ENCODE peak calls at places on chromosomes 1 and 21, in four cellular contexts. E is stimulated activated CD4-positive, alpha-beta T cell treated with anti-CD3 and anti-CD28 coated beads, TNF-alpha, amount 100 ng/mL, for 48 hours; S is H9; A is NCI-H1092 treated with DMSO at 0.1 percent for 48 hours. U is an unnamed sample.

GRCh38 chr1:156556354-156556753 is 16.0 kb downstream of the IQGAP3 start:
- DNase-seq in E (no peak), S (no peak), A (no peak), U (no peak)

GRCh38 chr1:51631747-51632146 is 14.9 kb downstream of the OSBPL9 start:
- DNase-seq in E (no peak), S (no peak), A (no peak), U (no peak)

GRCh38 chr21:25573409-25574206 is 33.7 kb downstream of the MRPL39 start:
- DNase-seq in E (peak), S (no peak), A (no peak), U (no peak)

GRCh38 chr1:21262282-21263051 is 27.8 kb downstream of the ECE1 start:
- DNase-seq in E (no peak), S (peak), A (peak), U (no peak)

GRCh38 chr1:196910208-196910607 is 22.4 kb downstream of the CFHR4 start:
- DNase-seq in E (no peak), S (no peak), A (peak), U (no peak)

GRCh38 chr1:66247415-66248208 is 286.3 kb upstream of the SGIP1 start:
- DNase-seq in E (peak), S (no peak), A (no peak), U (no peak)

GRCh38 chr1:8516278-8516777 is 198.4 kb downstream of the SLC45A1 start:
- DNase-seq in E (no peak), S (no peak), A (no peak), U (no peak)

GRCh38 chr1:230964896-230965295 is 13.8 kb downstream of the TTC13 start:
- DNase-seq in E (no peak), S (no peak), A (no peak), U (no peak)

GRCh38 chr1:26161408-26162219 is 2.7 kb downstream of the FAM110D start:
- DNase-seq in E (no peak), S (no peak), A (peak), U (peak)

GRCh38 chr1:29328897-29329775 is 92.8 kb downstream of the PTPRU start:
- DNase-seq in E (no peak), S (no peak), A (no peak), U (no peak)

GRCh38 chr21:36504067-36505058 is 24.4 kb upstream of the CLDN14 start:
- DNase-seq in E (no peak), S (no peak), A (peak), U (peak)

U was measured in HL-60.